ENCODE peak calls at places on chromosomes 6 and 20, in ten cellular contexts. P is breast epithelium, O is foreskin fibroblast, M is fibroblast of mammary gland, N is cardiac fibroblast, V is bronchial epithelial cell, Q is cardiac muscle cell, K is fibroblast of the aortic adventitia, F is AG09309, G is kidney epithelial cell. S is an unnamed sample.

GRCh38 chr6:162854734-162855191 is 127.0 kb downstream of the PACRG start:
- DNase-seq in P (no peak), O (no peak), M (no peak), N (no peak), V (no peak), Q (peak), K (no peak), F (no peak), G (no peak), S (peak)

GRCh38 chr6:33696538-33697518 is 14.7 kb downstream of the UQCC2 start:
- DNase-seq in P (no peak), O (peak), M (peak), N (peak), V (no peak), Q (no peak), K (peak), F (no peak), G (no peak), S (peak)

GRCh38 chr20:40431611-40432010 is 257.4 kb downstream of the MAFB start:
- DNase-seq in P (no peak), O (no peak), M (peak), N (no peak), V (peak), Q (no peak), K (peak), F (no peak), G (no peak), S (peak)

GRCh38 chr20:38418509-38419204 is 16.5 kb downstream of the SNHG17 start:
- DNase-seq in P (no peak), O (peak), M (peak), N (peak), V (no peak), Q (no peak), K (peak), F (no peak), G (no peak), S (peak)

GRCh38 chr6:169590376-169590939 is 111.4 kb downstream of the WDR27 start:
- DNase-seq in P (no peak), O (no peak), M (no peak), N (no peak), V (no peak), Q (no peak), K (no peak), F (no peak), G (no peak), S (no peak)

GRCh38 chr20:34397096-34397495 is 34.0 kb downstream of the ITCH start:
- DNase-seq in P (no peak), O (peak), M (peak), N (no peak), V (no peak), Q (no peak), K (no peak), F (no peak), G (no peak), S (no peak)

GRCh38 chr6:116564296-116564695 is 7.0 kb upstream of the RWDD1 start:
- DNase-seq in P (no peak), O (no peak), M (no peak), N (no peak), V (no peak), Q (no peak), K (no peak), F (peak), G (no peak), S (peak)

GRCh38 chr6:97068211-97068610 is 143.7 kb downstream of the KLHL32 start:
- DNase-seq in P (no peak), O (peak), M (peak), N (peak), V (peak), Q (peak), K (peak), F (peak), G (no peak), S (peak)

GRCh38 chr6:9250852-9251251 is 815.5 kb upstream of the SLC35B3 start:
- DNase-seq in P (peak), O (peak), M (peak), N (peak), V (peak), Q (peak), K (peak), F (peak), G (peak), S (peak)
- TF ChIP-seq CTCF in P (no peak), O (peak), M (peak), N (peak), V (peak), Q (peak), K (peak), F (peak), G (peak), S (peak)

DNA sequence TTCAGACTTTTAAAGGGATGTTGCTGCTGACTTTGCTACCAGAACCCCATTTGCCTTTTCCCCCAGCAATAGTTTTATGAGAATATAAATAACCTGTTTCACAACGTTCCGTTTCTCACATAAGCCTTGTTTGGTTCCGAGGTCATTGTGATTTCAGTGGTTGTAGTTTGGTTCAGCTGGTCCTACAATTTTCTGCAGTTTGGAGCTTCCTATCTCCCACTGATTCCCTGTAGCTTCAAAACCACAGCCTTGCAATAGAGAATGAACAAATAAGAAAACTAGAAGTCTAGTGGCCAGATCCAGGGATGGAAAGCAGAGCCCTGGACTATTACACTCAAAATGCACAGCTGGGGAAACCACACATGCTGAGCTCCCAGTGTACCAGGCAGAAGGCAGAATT is 24.1 kb upstream of the SH3BGRL2 start:
- DNase-seq in P (no peak), O (no peak), M (no peak), N (no peak), V (no peak), Q (no peak), K (no peak), F (peak), G (no peak), S (peak)
- H3K4me3 ChIP-seq in P (no peak), O (no peak), M (no peak), N (no peak), V (no peak), Q (no peak), K (no peak), F (no peak), G (no peak), S (no peak)

GRCh38 chr20:53141651-53142050 is 169.5 kb downstream of the TSHZ2 start:
- DNase-seq in P (no peak), O (no peak), M (no peak), N (no peak), V (no peak), Q (peak), K (no peak), F (no peak), G (no peak), S (no peak)
- TF ChIP-seq CTCF in P (no peak), O (no peak), M (no peak), N (no peak), V (no peak), Q (no peak), K (no peak), F (no peak), G (no peak), S (no peak)

GRCh38 chr20:12970372-12970821 is 38.4 kb upstream of the SPTLC3 start:
- DNase-seq in P (no peak), O (peak), M (peak), N (peak), V (peak), Q (peak), K (peak), F (peak), G (no peak), S (peak)
- H3K4me3 ChIP-seq in P (no peak), O (no peak), M (no peak), N (no peak), V (no peak), Q (no peak), K (no peak), F (no peak), G (no peak), S (no peak)

GRCh38 chr6:16712250-16712930 is 48.9 kb downstream of the ATXN1 start:
- DNase-seq in P (no peak), O (no peak), M (peak), N (no peak), V (no peak), Q (no peak), K (peak), F (no peak), G (no peak), S (no peak)

GRCh38 chr6:16711551-16712249 is 49.6 kb downstream of the ATXN1 start:
- DNase-seq in P (no peak), O (peak), M (peak), N (no peak), V (peak), Q (no peak), K (no peak), F (no peak), G (no peak), S (no peak)

GRCh38 chr6:16713597-16713996 is 47.7 kb downstream of the ATXN1 start:
- DNase-seq in P (no peak), O (no peak), M (peak), N (no peak), V (no peak), Q (no peak), K (no peak), F (no peak), G (no peak), S (no peak)

GRCh38 chr6:16716450-16716858 is 44.8 kb downstream of the ATXN1 start:
- DNase-seq in P (no peak), O (no peak), M (no peak), N (no peak), V (no peak), Q (no peak), K (no peak), F (no peak), G (no peak), S (no peak)

GRCh38 chr6:16712931-16713484 is 48.3 kb downstream of the ATXN1 start:
- DNase-seq in P (no peak), O (peak), M (peak), N (peak), V (peak), Q (no peak), K (peak), F (peak), G (peak), S (peak)
- TF ChIP-seq CTCF in P (no peak), O (peak), M (peak), N (peak), V (peak), Q (peak), K (peak), F (peak), G (peak), S (peak)

GRCh38 chr6:121112358-121112757 is 221.9 kb downstream of the TBC1D32 start:
- DNase-seq in P (no peak), O (no peak), M (no peak), N (no peak), V (no peak), Q (no peak), K (no peak), F (no peak), G (no peak), S (no peak)

GRCh38 chr6:121106962-121107361 is 227.3 kb downstream of the TBC1D32 start:
- DNase-seq in P (no peak), O (no peak), M (no peak), N (no peak), V (no peak), Q (no peak), K (no peak), F (no peak), G (no peak), S (no peak)

GRCh38 chr6:121105461-121105860 is 228.8 kb downstream of the TBC1D32 start:
- DNase-seq in P (no peak), O (no peak), M (no peak), N (no peak), V (no peak), Q (no peak), K (no peak), F (no peak), G (no peak), S (no peak)

GRCh38 chr6:121110733-121111132 is 223.5 kb downstream of the TBC1D32 start:
- DNase-seq in P (no peak), O (no peak), M (no peak), N (no peak), V (no peak), Q (no peak), K (no peak), F (no peak), G (no peak), S (no peak)
- H3K4me3 ChIP-seq in P (no peak), O (no peak), M (no peak), N (no peak), V (no peak), Q (no peak), K (no peak), F (no peak), G (no peak), S (no peak)

GRCh38 chr20:13770141-13770540 is 14.6 kb downstream of the ESF1 start:
- DNase-seq in P (no peak), O (no peak), M (no peak), N (no peak), V (no peak), Q (no peak), K (no peak), F (no peak), G (no peak), S (no peak)

GRCh38 chr20:13775867-13776266 is 8.9 kb downstream of the ESF1 start:
- DNase-seq in P (no peak), O (no peak), M (no peak), N (no peak), V (no peak), Q (no peak), K (no peak), F (no peak), G (no peak), S (no peak)

GRCh38 chr20:13777171-13777601 is 7.5 kb downstream of the ESF1 start:
- DNase-seq in P (no peak), O (no peak), M (peak), N (no peak), V (peak), Q (no peak), K (no peak), F (no peak), G (no peak), S (peak)

GRCh38 chr20:13772529-13772928 is 12.2 kb downstream of the ESF1 start:
- DNase-seq in P (no peak), O (peak), M (peak), N (no peak), V (no peak), Q (no peak), K (no peak), F (no peak), G (no peak), S (no peak)

GRCh38 chr20:13771853-13772453 is 12.8 kb downstream of the ESF1 start:
- DNase-seq in P (no peak), O (no peak), M (peak), N (peak), V (peak), Q (peak), K (peak), F (no peak), G (no peak), S (peak)
- TF ChIP-seq CTCF in P (no peak), O (peak), M (peak), N (peak), V (peak), Q (peak), K (peak), F (peak), G (peak), S (peak)

GRCh38 chr6:111199935-111200822 is 112.9 kb downstream of the SLC16A10 start:
- DNase-seq in P (no peak), O (no peak), M (no peak), N (no peak), V (no peak), Q (no peak), K (no peak), F (no peak), G (no peak), S (no peak)
- H3K4me3 ChIP-seq in P (no peak), O (no peak), M (no peak), N (no peak), V (no peak), Q (no peak), K (no peak), F (no peak), G (no peak), S (no peak)

GRCh38 chr20:15596220-15596875 is 976.9 kb downstream of the KIF16B start:
- DNase-seq in P (no peak), O (peak), M (peak), N (no peak), V (no peak), Q (no peak), K (no peak), F (no peak), G (no peak), S (no peak)

GRCh38 chr20:15597306-15597705 is 975.9 kb downstream of the KIF16B start:
- DNase-seq in P (no peak), O (no peak), M (no peak), N (no peak), V (peak), Q (no peak), K (no peak), F (no peak), G (no peak), S (no peak)

GRCh38 chr20:15594296-15594695 is 979.0 kb downstream of the KIF16B start:
- DNase-seq in P (no peak), O (no peak), M (no peak), N (no peak), V (peak), Q (no peak), K (no peak), F (no peak), G (no peak), S (no peak)

GRCh38 chr20:15593061-15593460 is 980.2 kb downstream of the KIF16B start:
- DNase-seq in P (no peak), O (no peak), M (no peak), N (no peak), V (no peak), Q (no peak), K (no peak), F (no peak), G (no peak), S (no peak)
- TF ChIP-seq CTCF in P (no peak), O (no peak), M (no peak), N (no peak), V (no peak), Q (no peak), K (no peak), F (no peak), G (no peak), S (no peak)

GRCh38 chr6:55869731-55870130 is 5.7 kb downstream of the BMP5 start:
- DNase-seq in P (peak), O (no peak), M (no peak), N (no peak), V (no peak), Q (no peak), K (no peak), F (no peak), G (no peak), S (no peak)
- H3K4me3 ChIP-seq in P (no peak), O (no peak), M (no peak), N (no peak), V (no peak), Q (peak), K (no peak), F (no peak), G (no peak), S (no peak)

S was measured in astrocyte of the spinal cord.